ENCODE peak calls at places on chromosomes 5 and 9, in eight cellular contexts. F, C, S, T, X, G, I and V are unnamed samples.

GRCh38 chr5:181189363-181189961 is 15.5 kb downstream of the TRIM7 start:
- DNase-seq in I (no peak), X (no peak), G (no peak), T (no peak), S (peak; percentile 55), C (no peak), F (peak; percentile 33), V (no peak)

GRCh38 chr9:90044263-90044662 is 439.5 kb downstream of the GADD45G start:
- DNase-seq in F (no peak), C (peak; percentile 40), X (no peak), S (no peak), T (no peak), G (no peak), I (no peak), V (no peak)

GRCh38 chr9:120715331-120715924 is 1.2 kb upstream of the MEGF9 start:
- DNase-seq in G (peak; percentile 76), C (peak; percentile 56), X (peak; percentile 40), F (peak; percentile 71), S (peak; percentile 41), T (no peak), I (peak; percentile 88), V (peak; percentile 100)

GRCh38 chr9:137286980-137287383 is 9.5 kb downstream of the TOR4A start:
- DNase-seq in S (peak; percentile 53), X (no peak), C (peak; percentile 88), T (peak; percentile 68), G (no peak), I (peak; percentile 77), F (peak; percentile 58), V (no peak)

GRCh38 chr5:40442346-40442745 is 237.4 kb upstream of the PTGER4 start:
- DNase-seq in F (peak; percentile 43), I (no peak), X (no peak), T (peak; percentile 88), S (no peak), G (no peak), C (no peak), V (peak; percentile 15)

GRCh38 chr9:125750656-125751035 is 3.5 kb downstream of the PBX3 start:
- DNase-seq in I (no peak), C (no peak), G (no peak), T (no peak), X (no peak), F (no peak), S (no peak), V (no peak)

GRCh38 chr5:178790371-178790770 is 59.9 kb upstream of the ZNF354A start:
- DNase-seq in X (no peak), I (no peak), G (no peak), S (no peak), C (no peak), F (no peak), T (peak; percentile 12), V (no peak)

GRCh38 chr9:128141604-128142003 is 7.6 kb upstream of the LCN2 start:
- DNase-seq in S (no peak), G (no peak), C (no peak), T (no peak), I (peak; percentile 26), F (no peak), X (no peak), V (no peak)

GRCh38 chr9:3513265-3513818 is 12.5 kb downstream of the RFX3 start:
- DNase-seq in S (no peak), G (no peak), X (no peak), T (no peak), C (no peak), F (no peak), I (no peak), V (no peak)
- TF ChIP-seq CTCF in S (no peak), G (no peak), X (no peak), T (no peak), C (peak; percentile 24), F (no peak), I (no peak), V (no peak)

GRCh38 chr9:88710449-88710848 is 175.5 kb downstream of the NXNL2 start:
- DNase-seq in X (no peak), G (no peak), S (no peak), F (no peak), C (no peak), I (no peak), T (no peak), V (no peak)
- TF ChIP-seq CTCF in X (no peak), G (no peak), S (no peak), F (no peak), C (no peak), I (no peak), T (no peak), V (no peak)

DNA sequence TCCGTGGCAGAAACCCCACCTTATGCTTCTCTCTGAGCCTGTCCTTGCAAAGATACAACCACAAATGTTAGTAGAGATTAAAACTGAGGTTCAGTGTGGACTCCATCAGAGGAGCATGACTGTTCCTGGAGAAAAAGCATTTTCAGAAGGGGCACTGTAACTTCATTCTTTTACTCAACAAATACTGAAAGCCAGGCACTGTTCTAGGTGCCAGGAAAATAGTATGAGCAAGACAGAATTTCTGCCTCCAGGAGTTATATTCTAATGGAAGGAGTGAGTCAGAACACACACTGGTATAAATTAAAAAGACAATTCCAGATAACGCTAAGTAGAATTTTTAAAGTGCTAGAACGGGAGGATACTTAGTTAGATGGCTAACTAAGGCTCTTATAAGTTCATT is 251.4 kb upstream of the GAS1 start:
- DNase-seq in X (no peak), G (no peak), S (no peak), I (no peak), F (no peak), C (no peak), T (no peak), V (no peak)
- TF ChIP-seq CTCF in X (no peak), G (no peak), S (no peak), I (no peak), F (no peak), C (no peak), T (no peak), V (no peak)

DNA sequence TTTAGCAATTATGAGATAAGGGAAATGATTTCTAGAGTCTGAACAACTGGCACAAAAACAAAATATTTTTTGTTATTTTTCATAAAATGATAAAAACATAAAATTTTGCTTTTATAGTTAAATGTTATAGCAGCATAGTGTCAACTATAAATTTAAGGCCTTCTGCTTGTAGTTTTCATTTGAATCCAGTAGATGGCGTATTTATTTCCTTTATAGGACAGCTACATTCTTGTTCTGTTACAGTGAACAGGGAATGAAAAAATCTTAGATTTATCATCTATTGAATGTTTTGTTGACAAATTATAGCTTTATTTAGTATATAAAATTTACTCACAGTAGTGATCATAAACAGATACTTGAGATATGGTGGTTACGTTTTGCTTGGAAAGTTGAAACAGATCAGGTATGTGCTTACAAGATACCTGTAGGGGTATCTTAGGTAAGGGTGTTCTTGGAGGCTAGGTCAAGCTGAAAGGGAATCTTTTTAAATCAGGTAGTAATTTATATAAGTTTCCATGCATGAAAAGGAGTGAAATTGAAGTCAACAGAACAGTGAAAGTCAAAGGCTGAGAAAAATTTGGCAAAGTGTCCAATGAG is 239.3 kb upstream of the GRIN3A start:
- DNase-seq in G (no peak), T (peak; percentile 3), F (peak; percentile 23), S (no peak), I (no peak), C (peak; percentile 20), X (no peak), V (no peak)
- TF ChIP-seq CTCF in G (peak; percentile 60), T (peak; percentile 42), F (no peak), S (peak; percentile 68), I (peak; percentile 44), C (peak; percentile 42), X (peak; percentile 78), V (peak; percentile 57)

DNA sequence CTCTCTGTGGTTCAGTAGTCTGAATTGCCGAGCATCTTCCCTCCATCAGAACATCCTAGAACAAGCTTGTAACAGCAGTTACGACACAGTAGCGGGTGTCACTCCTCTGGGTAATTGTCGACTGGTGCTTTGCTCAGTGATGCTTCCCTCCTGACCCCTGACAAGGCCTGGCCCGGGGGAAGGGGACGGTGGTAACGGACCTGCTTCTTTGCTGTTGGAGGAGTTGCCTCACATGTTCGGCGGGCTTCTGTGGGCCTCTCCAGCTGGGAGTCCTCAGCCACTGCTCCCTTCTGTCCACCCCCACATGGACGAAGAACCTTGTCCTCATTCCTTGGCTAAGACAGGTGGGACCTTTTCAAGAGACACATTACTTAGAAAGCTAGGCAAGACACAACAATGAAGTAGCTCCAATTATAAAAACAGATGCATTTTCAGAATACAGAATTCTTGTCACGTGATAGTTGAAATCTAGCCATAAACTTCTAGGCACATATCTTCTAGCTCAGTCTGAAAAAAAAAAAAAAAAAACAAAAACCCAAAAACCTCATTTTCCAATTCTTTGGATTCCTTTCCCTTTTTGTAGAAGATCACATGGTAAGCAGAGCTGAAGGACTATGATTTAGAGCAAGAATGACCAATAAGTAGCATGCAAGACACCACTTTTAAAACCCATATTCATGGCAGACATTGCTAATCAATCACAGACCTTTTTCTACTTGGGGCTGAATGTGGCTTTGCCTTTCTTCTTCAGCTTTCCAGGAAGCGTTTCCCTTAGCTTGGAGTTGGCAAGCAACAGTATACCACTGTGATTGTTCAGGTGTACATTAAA is 25.0 kb downstream of the HMCN2 start:
- DNase-seq in C (no peak), F (peak; percentile 30), X (no peak), S (no peak), G (no peak), T (no peak), I (peak; percentile 90), V (no peak)
- TF ChIP-seq CTCF in C (no peak), F (no peak), X (no peak), S (no peak), G (no peak), T (no peak), I (no peak), V (no peak)

DNA sequence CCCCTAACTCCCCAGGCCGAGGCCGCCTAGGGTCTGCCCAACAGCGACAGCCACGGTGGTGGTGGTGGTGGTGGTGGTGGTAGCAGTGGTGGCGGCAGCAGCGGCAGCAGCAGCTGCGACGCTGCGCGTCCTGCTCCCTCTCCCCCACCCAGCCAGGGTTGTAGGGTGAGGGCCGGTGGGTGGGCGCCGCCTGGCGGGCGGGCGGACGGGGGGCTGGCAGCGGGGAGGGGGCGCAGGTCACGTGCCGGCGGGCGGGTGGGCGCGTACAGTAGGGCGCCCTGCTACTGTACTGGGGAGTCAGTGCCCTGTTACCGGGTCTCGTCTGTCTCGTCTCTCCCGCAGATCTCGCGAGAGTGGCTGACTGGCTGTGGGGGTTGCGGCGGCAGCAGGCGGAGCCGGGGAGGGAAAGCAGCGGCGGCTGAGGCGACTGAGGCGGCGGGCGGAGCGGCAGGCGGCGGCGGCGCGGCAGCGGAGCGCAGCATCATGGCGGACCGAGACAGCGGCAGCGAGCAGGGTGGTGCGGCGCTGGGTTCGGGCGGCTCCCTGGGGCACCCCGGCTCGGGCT is at the start of gene PURA:
- DNase-seq in G (peak; percentile 97), I (peak; percentile 99), X (peak; percentile 66), T (peak; percentile 92), F (peak; percentile 91), C (peak; percentile 94), S (peak; percentile 97), V (peak; percentile 72)
- TF ChIP-seq CTCF in G (no peak), I (no peak), X (peak; percentile 56), T (peak; percentile 73), F (no peak), C (peak; percentile 24), S (peak; percentile 29), V (no peak)

GRCh38 chr9:123912167-123912897 is 17.6 kb downstream of the DENND1A start:
- DNase-seq in C (no peak), I (no peak), F (no peak), T (no peak), G (no peak), S (no peak), X (no peak), V (no peak)
- TF ChIP-seq CTCF in C (no peak), I (no peak), F (no peak), T (no peak), G (no peak), S (no peak), X (no peak), V (no peak)